ENCODE peak calls at places on chromosome 19, in seven cellular contexts. U is type B pancreatic cell; A is nephron progenitor cell; D is stimulated activated CD8-positive, alpha-beta memory T cell treated with anti-CD3 and anti-CD28 coated beads, Interleukin-4, amount 100 ng/mL, for 4 hours; P is EH; O is CD4-positive, alpha-beta T cell; I is AG09319. B is an unnamed sample.

GRCh38 chr19:8526345-8527062 is 12.5 kb upstream of the ZNF414 start:
- DNase-seq in U (peak), A (peak), D (no peak), P (peak), O (no peak), I (peak), B (no peak)

GRCh38 chr19:45446295-45446694 is 21.5 kb upstream of the FOSB start:
- DNase-seq in U (no peak), A (no peak), D (no peak), P (peak), O (no peak), I (no peak), B (no peak)

GRCh38 chr19:45528744-45529453 is 21.6 kb downstream of the VASP start:
- DNase-seq in U (no peak), A (peak), D (no peak), P (no peak), O (no peak), I (no peak), B (no peak)

GRCh38 chr19:1650627-1651009 is 1.8 kb downstream of the TCF3 start:
- DNase-seq in U (no peak), A (no peak), D (no peak), P (peak), O (no peak), I (no peak), B (peak)

GRCh38 chr19:15251010-15251748 is 18.9 kb upstream of the EPHX3 start:
- DNase-seq in U (no peak), A (no peak), D (no peak), P (peak), O (no peak), I (no peak), B (no peak)

GRCh38 chr19:35045667-35046300 is 4.3 kb downstream of the HPN start:
- DNase-seq in U (no peak), A (no peak), D (no peak), P (peak), O (no peak), I (no peak), B (peak)

GRCh38 chr19:38721977-38722773 is 22.1 kb downstream of the CAPN12 start:
- DNase-seq in U (no peak), A (no peak), D (no peak), P (no peak), O (no peak), I (no peak), B (no peak)

GRCh38 chr19:10045371-10045770 is 32.1 kb downstream of the RDH8 start:
- DNase-seq in U (no peak), A (no peak), D (no peak), P (peak), O (no peak), I (no peak), B (no peak)

GRCh38 chr19:37957176-37957575 is 50.2 kb downstream of the SIPA1L3 start:
- DNase-seq in U (no peak), A (no peak), D (no peak), P (no peak), O (no peak), I (no peak), B (no peak)

GRCh38 chr19:18861235-18861634 is 29.5 kb downstream of the UPF1 start:
- DNase-seq in U (no peak), A (no peak), D (no peak), P (no peak), O (no peak), I (no peak), B (no peak)

GRCh38 chr19:3125900-3126524 is 9.8 kb upstream of the GNA15 start:
- DNase-seq in U (no peak), A (peak), D (peak), P (peak), O (peak), I (no peak), B (peak)

GRCh38 chr19:18645035-18645511 is 8.2 kb downstream of the KLHL26 start:
- DNase-seq in U (no peak), A (no peak), D (no peak), P (no peak), O (no peak), I (no peak), B (no peak)

GRCh38 chr19:34994643-34995471 is 5.3 kb upstream of the GRAMD1A start:
- DNase-seq in U (no peak), A (no peak), D (no peak), P (no peak), O (no peak), I (no peak), B (no peak)

GRCh38 chr19:33388817-33389573 is 15.5 kb downstream of the CEBPG start:
- DNase-seq in U (no peak), A (no peak), D (no peak), P (no peak), O (no peak), I (no peak), B (no peak)